ENCODE peak calls at places on chromosome 15, in nine cellular contexts. F, M, G, R, N, S, X, W and I are unnamed samples.

GRCh38 chr15:65476942-65477341 is 40.5 kb downstream of the DPP8 start:
- DNase-seq in N (no peak), F (peak), S (no peak), X (no peak), G (no peak), M (peak), W (no peak), R (peak), I (no peak)

GRCh38 chr15:75809986-75810750 is 33.1 kb upstream of the UBE2Q2 start:
- DNase-seq in N (no peak), M (peak), W (no peak), F (peak), S (peak), G (no peak), X (no peak), R (peak), I (no peak)

GRCh38 chr15:34650177-34650576 is 66.7 kb upstream of the GOLGA8B start:
- DNase-seq in S (no peak), N (no peak), F (no peak), W (no peak), R (no peak), X (no peak), G (no peak), M (peak), I (no peak)

GRCh38 chr15:40918799-40919392 is 10.2 kb upstream of the DLL4 start:
- DNase-seq in R (no peak), N (no peak), S (no peak), W (no peak), M (no peak), X (no peak), G (no peak), F (no peak), I (no peak)

GRCh38 chr15:91561371-91562100 is 292.0 kb upstream of the SLCO3A1 start:
- DNase-seq in S (no peak), R (no peak), F (peak), M (peak), W (no peak), G (no peak), X (no peak), N (no peak), I (no peak)

GRCh38 chr15:99239545-99240198 is 9.7 kb downstream of the TTC23 start:
- DNase-seq in S (no peak), M (no peak), G (no peak), R (no peak), X (no peak), N (no peak), F (no peak), W (no peak), I (no peak)

GRCh38 chr15:67941643-67942315 is 101.9 kb upstream of the RNU6-1 start:
- DNase-seq in X (no peak), N (no peak), G (no peak), F (no peak), S (no peak), W (no peak), R (no peak), M (peak), I (no peak)

GRCh38 chr15:65115542-65115941 is 542 bp upstream of the UBAP1L start:
- DNase-seq in N (no peak), X (no peak), M (no peak), W (no peak), F (no peak), R (no peak), S (no peak), G (no peak), I (no peak)

GRCh38 chr15:67149068-67149841 is 83.9 kb downstream of the SMAD3 start:
- DNase-seq in S (no peak), W (no peak), M (no peak), N (no peak), F (no peak), X (no peak), R (peak), G (no peak), I (no peak)

GRCh38 chr15:70775160-70775559 is 11.8 kb upstream of the UACA start:
- DNase-seq in W (no peak), R (no peak), X (no peak), F (no peak), S (no peak), N (no peak), M (no peak), G (no peak), I (no peak)

GRCh38 chr15:67967871-67968423 is 86.2 kb upstream of the PIAS1 start:
- DNase-seq in G (no peak), R (no peak), F (peak), X (peak), N (peak), M (peak), S (peak), W (peak), I (peak)

GRCh38 chr15:68666120-68666811 is 87.5 kb downstream of the CORO2B start:
- DNase-seq in G (no peak), M (no peak), X (no peak), R (no peak), F (no peak), N (no peak), W (no peak), S (peak), I (no peak)

GRCh38 chr15:51752918-51753317 is 1.5 kb downstream of the TMOD2 start:
- DNase-seq in X (no peak), F (no peak), R (no peak), W (no peak), G (no peak), N (no peak), M (no peak), S (no peak), I (no peak)

GRCh38 chr15:38354321-38354929 is 99.5 kb upstream of the FAM98B start:
- DNase-seq in R (peak), F (peak), G (peak), W (peak), N (peak), M (peak), S (peak), X (no peak), I (peak)

GRCh38 chr15:44811347-44811746 is 75.0 kb downstream of the TRIM69 start:
- DNase-seq in R (no peak), G (no peak), N (no peak), F (peak), W (no peak), X (peak), M (no peak), S (no peak), I (no peak)

GRCh38 chr15:73717802-73718201 is 33.6 kb downstream of the CD276 start:
- DNase-seq in S (no peak), F (no peak), G (no peak), R (no peak), M (no peak), N (no peak), W (no peak), X (no peak), I (no peak)

GRCh38 chr15:27835233-27835939 is 263.7 kb downstream of the OCA2 start:
- DNase-seq in R (no peak), X (peak), N (no peak), W (no peak), G (no peak), S (no peak), F (no peak), M (no peak), I (no peak)

GRCh38 chr15:88756926-88757325 is 46.3 kb upstream of the ACAN start:
- DNase-seq in X (no peak), G (no peak), W (no peak), M (no peak), N (no peak), S (no peak), R (no peak), F (no peak), I (no peak)